ENCODE peak calls at places on chromosomes 7 and 10, in ten cellular contexts. E is SK-N-SH, Q is hepatocyte, D is IMR-90, O is tibial nerve, N is psoas muscle, B is left ventricle myocardium inferior, Y is ovary, F is heart left ventricle, H is PC-9. W is an unnamed sample. For H3K36me3, the result is how much of the 10 kb centered on the place peaks cover.

GRCh38 chr10:102150970-102151773 is 1.0 kb upstream of the NOLC1 start:
- DNase-seq in E (no peak), Q (peak), D (peak), O (no peak), N (no peak), B (no peak), Y (no peak), F (no peak), H (no peak), W (no peak)

GRCh38 chr10:118950190-118950658 is 79.3 kb upstream of the NANOS1 start:
- DNase-seq in E (no peak), Q (no peak), D (no peak), O (no peak), N (no peak), B (no peak), Y (no peak), F (no peak), H (no peak), W (no peak)

GRCh38 chr10:8033812-8034665 is 20.4 kb upstream of the GATA3 start:
- DNase-seq in E (no peak), Q (no peak), D (no peak), O (no peak), N (peak), B (no peak), Y (no peak), F (no peak), H (no peak), W (no peak)

GRCh38 chr7:97269741-97270140 is 152.2 kb downstream of the SDHAF3 start:
- DNase-seq in E (no peak), Q (no peak), D (no peak), O (no peak), N (no peak), B (no peak), Y (no peak), F (no peak), H (no peak), W (no peak)

GRCh38 chr10:91023708-91024438 is 103.0 kb upstream of the ANKRD1 start:
- DNase-seq in E (no peak), Q (no peak), D (no peak), O (peak), N (no peak), B (no peak), Y (no peak), F (no peak), H (no peak), W (no peak)

GRCh38 chr7:94823952-94824351 is 83.4 kb upstream of the PPP1R9A start:
- DNase-seq in E (no peak), Q (peak), D (peak), O (no peak), N (no peak), B (no peak), Y (no peak), F (no peak), H (peak), W (no peak)

GRCh38 chr7:42745357-42746022 is 166.4 kb downstream of the C7orf25 start:
- DNase-seq in E (peak), Q (peak), D (peak), O (peak), N (peak), B (peak), Y (peak), F (peak), H (peak), W (no peak)

GRCh38 chr10:129411146-129411705 is 55.8 kb upstream of the MGMT start:
- DNase-seq in E (no peak), Q (no peak), D (no peak), O (no peak), N (no peak), B (no peak), Y (no peak), F (no peak), H (no peak), W (no peak)

GRCh38 chr7:142557971-142558582 is 191.2 kb upstream of the PRSS1 start:
- DNase-seq in E (peak), Q (peak), D (peak), O (no peak), N (no peak), B (no peak), Y (no peak), F (no peak), H (peak), W (peak)

GRCh38 chr10:130215076-130215917 is 79.1 kb downstream of the GLRX3 start:
- DNase-seq in E (no peak), Q (no peak), D (no peak), O (no peak), N (no peak), B (no peak), Y (no peak), F (no peak), H (no peak), W (no peak)

GRCh38 chr7:97179454-97180104 is 62.1 kb downstream of the SDHAF3 start:
- DNase-seq in E (peak), Q (peak), D (peak), O (no peak), N (no peak), B (no peak), Y (no peak), F (peak), H (peak), W (peak)

GRCh38 chr7:38862666-38863065 is 46.3 kb downstream of the VPS41 start:
- DNase-seq in E (no peak), Q (no peak), D (no peak), O (no peak), N (no peak), B (no peak), Y (no peak), F (no peak), H (no peak), W (no peak)

GRCh38 chr10:14587540-14588083 is 187.1 kb downstream of the FAM107B start:
- DNase-seq in E (no peak), Q (no peak), D (no peak), O (no peak), N (no peak), B (no peak), Y (no peak), F (no peak), H (no peak), W (no peak)

GRCh38 chr7:131094685-131095084 is 233.0 kb upstream of the MKLN1 start:
- DNase-seq in E (no peak), Q (no peak), D (no peak), O (no peak), N (no peak), B (no peak), Y (no peak), F (no peak), H (no peak), W (no peak)

GRCh38 chr7:18590744-18591340 is 95.3 kb downstream of the HDAC9 start:
- DNase-seq in E (peak), Q (peak), D (peak), O (no peak), N (no peak), B (no peak), Y (no peak), F (no peak), H (no peak), W (no peak)

GRCh38 chr10:48811917-48812316 is 127.2 kb downstream of the WDFY4 start:
- DNase-seq in E (no peak), Q (no peak), D (no peak), O (no peak), N (no peak), B (no peak), Y (no peak), F (no peak), H (no peak), W (no peak)

GRCh38 chr10:97278491-97278989 is 13.9 kb downstream of the ARHGAP19 start:
- DNase-seq in E (peak), Q (peak), D (peak), O (no peak), N (no peak), B (no peak), Y (no peak), F (no peak), H (no peak), W (no peak)

GRCh38 chr7:81301815-81302214 is 383.0 kb upstream of the SEMA3C start:
- DNase-seq in E (no peak), Q (no peak), D (no peak), O (no peak), N (no peak), B (no peak), Y (no peak), F (no peak), H (no peak), W (no peak)

GRCh38 chr7:155993420-155994252 is 181.4 kb upstream of the SHH start:
- DNase-seq in E (no peak), Q (no peak), D (no peak), O (no peak), N (no peak), B (no peak), Y (no peak), F (no peak), H (no peak), W (peak)

GRCh38 chr7:149071641-149072437 is 18.7 kb downstream of the ZNF786 start:
- DNase-seq in E (peak), Q (peak), D (peak), O (no peak), N (peak), B (peak), Y (peak), F (no peak), H (no peak), W (no peak)

GRCh38 chr7:101869901-101870290 is 52.5 kb downstream of the CUX1 start:
- DNase-seq in E (no peak), Q (no peak), D (no peak), O (no peak), N (no peak), B (no peak), Y (no peak), F (no peak), H (no peak), W (no peak)

GRCh38 chr10:9342865-9343450 is 1288.5 kb downstream of the GATA3 start:
- DNase-seq in E (peak), Q (peak), D (peak), O (no peak), N (no peak), B (no peak), Y (no peak), F (no peak), H (peak), W (no peak)

GRCh38 chr7:150368098-150368883 is at the start of gene REPIN1:
- DNase-seq in E (peak), Q (peak), D (peak), O (peak), N (peak), B (peak), Y (peak), F (peak), H (peak), W (peak)

GRCh38 chr7:42170724-42171123 is 66.3 kb downstream of the GLI3 start:
- DNase-seq in E (no peak), Q (no peak), D (peak), O (no peak), N (no peak), B (no peak), Y (no peak), F (no peak), H (no peak), W (no peak)

DNA sequence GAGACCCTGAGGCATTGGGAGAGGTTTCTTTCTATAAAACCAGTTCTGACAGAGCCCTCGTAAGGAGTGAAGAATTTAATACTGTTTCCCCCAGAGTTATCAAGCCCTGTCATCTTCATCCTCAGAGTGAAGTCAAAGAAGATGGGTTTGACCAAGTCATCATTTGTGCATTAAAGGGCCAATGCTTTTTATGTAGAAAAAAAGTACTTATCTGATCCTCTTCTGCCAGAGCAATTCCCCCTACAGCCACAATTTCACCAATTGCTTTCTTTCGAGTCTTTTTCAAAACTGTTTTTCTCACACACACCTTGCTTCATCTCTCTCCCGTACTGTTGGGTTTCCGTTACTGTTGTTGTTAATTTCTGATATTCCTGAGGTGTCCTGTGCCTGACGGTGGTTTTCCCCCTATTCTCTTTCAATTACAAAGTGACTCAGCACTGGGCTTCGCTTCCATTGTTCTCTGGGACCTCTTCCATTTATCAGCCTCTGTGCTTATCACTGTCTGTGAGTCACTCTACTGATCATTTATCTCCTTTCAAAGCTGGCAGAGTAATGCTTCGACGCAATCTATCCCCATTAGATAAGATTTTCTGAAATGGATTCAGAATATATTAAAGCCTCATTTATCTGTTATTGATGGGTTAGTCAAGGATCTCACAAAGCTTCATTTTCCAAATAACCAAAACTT is 679.0 kb downstream of the SDK1 start:
- DNase-seq in E (peak), Q (no peak), D (no peak), O (no peak), N (no peak), B (no peak), Y (no peak), F (no peak), H (no peak), W (peak)
- H3K36me3 ChIP-seq in E (under half), Q (under half), D (under half), O (under half), N (under half), B (under half), Y (under half), F (under half), H (under half), W (under half)

GRCh38 chr7:37431413-37431812 is 17.3 kb downstream of the ELMO1 start:
- DNase-seq in E (no peak), Q (no peak), D (no peak), O (no peak), N (no peak), B (no peak), Y (no peak), F (no peak), H (no peak), W (no peak)
- H3K27ac ChIP-seq in E (no peak), Q (no peak), D (no peak), O (no peak), N (no peak), B (no peak), Y (no peak), F (no peak), H (no peak), W (no peak)

GRCh38 chr10:50310560-50311174 is 59.4 kb upstream of the ASAH2 start:
- DNase-seq in E (peak), Q (peak), D (no peak), O (no peak), N (no peak), B (no peak), Y (no peak), F (no peak), H (peak), W (peak)
- TF ChIP-seq CTCF in E (peak), Q (no peak), D (no peak), O (no peak), N (no peak), B (no peak), Y (no peak), F (no peak), H (peak), W (peak)

GRCh38 chr10:13121500-13121854 is 21.5 kb downstream of the OPTN start:
- DNase-seq in E (no peak), Q (no peak), D (no peak), O (no peak), N (no peak), B (no peak), Y (no peak), F (no peak), H (no peak), W (no peak)

GRCh38 chr10:13118784-13119133 is 18.8 kb downstream of the OPTN start:
- DNase-seq in E (no peak), Q (no peak), D (no peak), O (no peak), N (no peak), B (no peak), Y (no peak), F (no peak), H (no peak), W (no peak)

GRCh38 chr10:13115832-13116793 is 16.1 kb downstream of the OPTN start:
- DNase-seq in E (no peak), Q (no peak), D (no peak), O (no peak), N (no peak), B (no peak), Y (no peak), F (no peak), H (no peak), W (no peak)

GRCh38 chr10:13120786-13121499 is 21.0 kb downstream of the OPTN start:
- DNase-seq in E (no peak), Q (no peak), D (no peak), O (no peak), N (no peak), B (no peak), Y (no peak), F (no peak), H (no peak), W (no peak)

GRCh38 chr10:13117842-13118783 is 18.1 kb downstream of the OPTN start:
- DNase-seq in E (no peak), Q (no peak), D (no peak), O (no peak), N (peak), B (no peak), Y (no peak), F (no peak), H (no peak), W (no peak)
- H3K36me3 ChIP-seq in E (under half), Q (under half), D (under half), O (under half), N (under half), B (half or more), Y (under half), F (half or more), H (under half), W (under half)

DNA sequence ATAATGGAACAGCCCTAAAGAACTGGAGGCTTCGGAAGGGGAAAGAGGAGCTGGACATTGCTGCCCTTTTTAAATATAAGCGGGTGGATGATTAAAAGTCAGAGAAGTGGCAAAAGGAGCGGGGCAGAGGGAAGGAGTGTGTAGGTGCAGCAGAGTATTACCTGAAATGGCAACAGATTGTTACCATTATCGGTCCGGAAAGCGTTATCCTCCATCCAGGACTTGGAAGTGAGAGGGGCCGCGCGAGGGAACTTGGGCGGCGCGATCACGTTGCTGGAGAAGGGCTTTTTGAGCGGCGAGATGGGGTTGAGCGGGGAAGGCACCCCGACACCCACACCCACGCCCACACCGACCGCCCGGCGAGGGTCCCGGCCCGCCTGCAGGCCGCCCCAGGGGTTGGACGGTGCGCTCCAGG is 51.7 kb downstream of the CPEB3 start:
- DNase-seq in E (no peak), Q (no peak), D (no peak), O (no peak), N (no peak), B (no peak), Y (no peak), F (peak), H (peak), W (no peak)
- H3K27ac ChIP-seq in E (no peak), Q (peak), D (no peak), O (peak), N (peak), B (peak), Y (peak), F (peak), H (peak), W (peak)

GRCh38 chr10:13401142-13401541 is 53.0 kb upstream of the SEPHS1 start:
- DNase-seq in E (no peak), Q (no peak), D (no peak), O (no peak), N (no peak), B (no peak), Y (no peak), F (no peak), H (no peak), W (no peak)
- TF ChIP-seq CTCF in E (no peak), Q (no peak), D (no peak), O (no peak), N (no peak), B (no peak), Y (no peak), F (no peak), H (no peak), W (no peak)